ENCODE peak calls at places on chromosomes 16 and 17, in seven cellular contexts. R, K, U, H, B, G and P are unnamed samples.

GRCh38 chr16:49592507-49593422 is 219.2 kb downstream of the C16orf78 start:
- DNase-seq in K (peak; percentile 45), H (peak; percentile 60), U (peak; percentile 83), B (peak; percentile 58), G (peak; percentile 51), R (peak; percentile 78), P (peak; percentile 19)

GRCh38 chr17:31371511-31372097 is 19.9 kb upstream of the RAB11FIP4 start:
- DNase-seq in U (no peak), B (no peak), K (no peak), G (no peak), R (no peak), H (no peak), P (no peak)

GRCh38 chr17:68909066-68909465 is 46.1 kb downstream of the ABCA8 start:
- DNase-seq in H (no peak), R (peak; percentile 7), B (peak; percentile 77), K (peak; percentile 78), G (peak; percentile 63), U (no peak), P (no peak)

GRCh38 chr17:1030684-1031557 is 34.0 kb downstream of the TIMM22 start:
- DNase-seq in H (no peak), G (no peak), B (peak; percentile 72), U (no peak), R (no peak), K (no peak), P (no peak)

GRCh38 chr17:81086789-81087551 is 52.0 kb downstream of the BAIAP2 start:
- DNase-seq in K (peak; percentile 68), U (no peak), H (no peak), R (no peak), B (no peak), G (no peak), P (no peak)

GRCh38 chr16:50273888-50274770 is 7.8 kb downstream of the ADCY7 start:
- DNase-seq in R (peak; percentile 85), H (no peak), U (no peak), G (peak; percentile 82), K (no peak), B (no peak), P (no peak)

GRCh38 chr17:33225509-33225908 is 67.6 kb downstream of the ASIC2 start:
- DNase-seq in U (no peak), R (no peak), K (no peak), B (no peak), H (no peak), G (no peak), P (no peak)

GRCh38 chr16:69799601-69800000 is 37.5 kb downstream of the WWP2 start:
- DNase-seq in R (no peak), K (no peak), B (no peak), G (no peak), U (no peak), H (no peak), P (no peak)

GRCh38 chr17:45663772-45664171 is 120.3 kb upstream of the CRHR1 start:
- DNase-seq in U (no peak), B (no peak), H (no peak), R (no peak), K (no peak), G (no peak), P (no peak)

GRCh38 chr16:1237990-1238389 is 2.5 kb upstream of the TPSAB1 start:
- DNase-seq in H (no peak), U (no peak), B (no peak), R (no peak), G (no peak), K (no peak), P (no peak)

GRCh38 chr16:51402785-51403184 is 251.7 kb upstream of the SALL1 start:
- DNase-seq in H (no peak), U (no peak), K (no peak), B (no peak), G (no peak), R (no peak), P (no peak)

GRCh38 chr16:70444249-70445063 is 5.6 kb upstream of the ST3GAL2 start:
- DNase-seq in H (no peak), K (no peak), G (no peak), B (no peak), U (no peak), R (no peak), P (no peak)

GRCh38 chr16:74667215-74667765 is 613 bp upstream of the RFWD3 start:
- DNase-seq in U (peak; percentile 81), G (peak; percentile 64), H (peak; percentile 27), R (peak; percentile 25), K (peak; percentile 17), B (no peak), P (no peak)

GRCh38 chr17:32873114-32873513 is 3.8 kb downstream of the MYO1D start:
- DNase-seq in H (no peak), R (no peak), G (no peak), K (no peak), B (no peak), U (no peak), P (no peak)

GRCh38 chr17:29748400-29748799 is 125.7 kb upstream of the CORO6 start:
- DNase-seq in R (no peak), G (no peak), K (no peak), H (no peak), U (no peak), B (no peak), P (no peak)

GRCh38 chr17:72609501-72609900 is 483.0 kb downstream of the SLC39A11 start:
- DNase-seq in H (no peak), K (peak; percentile 85), G (no peak), R (no peak), B (no peak), U (no peak), P (no peak)

GRCh38 chr16:68488559-68488958 is 40.3 kb upstream of the SMPD3 start:
- DNase-seq in H (no peak), B (no peak), K (no peak), G (no peak), U (no peak), R (no peak), P (no peak)
- TF ChIP-seq CTCF in H (no peak), B (no peak), K (no peak), G (no peak), U (no peak), R (no peak), P (no peak)

GRCh38 chr16:88902744-88903143 is 36.3 kb upstream of the PABPN1L start:
- DNase-seq in K (no peak), R (no peak), G (no peak), H (no peak), U (no peak), B (no peak), P (no peak)

GRCh38 chr16:88899901-88900648 is 33.6 kb upstream of the PABPN1L start:
- DNase-seq in K (no peak), G (no peak), U (no peak), H (no peak), R (no peak), B (no peak), P (no peak)

GRCh38 chr16:88900653-88901052 is 34.2 kb upstream of the PABPN1L start:
- DNase-seq in K (no peak), B (no peak), H (no peak), G (no peak), R (no peak), U (no peak), P (no peak)

GRCh38 chr16:88903267-88903666 is 36.8 kb upstream of the PABPN1L start:
- DNase-seq in K (no peak), U (no peak), B (no peak), H (no peak), G (no peak), R (no peak), P (no peak)

DNA sequence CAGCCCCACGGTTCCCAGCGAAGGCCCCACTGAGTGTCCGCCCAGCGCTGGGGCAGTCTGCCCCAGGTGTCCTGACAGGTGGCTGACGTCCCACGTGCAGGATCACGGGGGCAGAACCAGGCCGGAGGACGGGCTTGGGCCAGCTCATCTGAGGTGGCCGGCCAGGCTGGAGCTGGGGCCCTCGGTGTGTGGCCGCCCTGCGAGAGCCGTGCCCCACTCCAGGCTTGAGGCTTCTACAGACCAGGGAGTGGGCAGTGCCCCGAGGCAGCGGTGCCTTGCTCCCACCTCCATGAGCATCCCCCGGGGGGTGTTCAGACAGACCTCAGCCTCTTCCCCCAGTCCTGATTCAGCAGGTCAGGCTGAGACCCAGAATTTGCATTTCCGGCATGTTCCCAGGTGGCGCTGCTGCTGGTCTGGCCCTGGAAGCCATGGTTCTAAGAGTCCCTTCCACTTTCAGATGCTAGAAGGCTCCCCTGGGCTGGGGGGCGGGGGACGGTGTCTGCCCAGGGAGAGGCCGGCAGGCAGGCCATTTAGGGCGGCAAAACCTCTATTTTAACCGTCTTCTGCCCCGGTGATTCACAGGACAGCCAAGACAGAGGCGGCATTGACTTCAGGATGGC is 35.4 kb upstream of the PABPN1L start:
- DNase-seq in U (peak; percentile 79), G (no peak), H (no peak), B (no peak), R (no peak), K (no peak), P (no peak)
- TF ChIP-seq CTCF in U (peak; percentile 25), G (no peak), H (no peak), B (no peak), R (no peak), K (no peak), P (no peak)

DNA sequence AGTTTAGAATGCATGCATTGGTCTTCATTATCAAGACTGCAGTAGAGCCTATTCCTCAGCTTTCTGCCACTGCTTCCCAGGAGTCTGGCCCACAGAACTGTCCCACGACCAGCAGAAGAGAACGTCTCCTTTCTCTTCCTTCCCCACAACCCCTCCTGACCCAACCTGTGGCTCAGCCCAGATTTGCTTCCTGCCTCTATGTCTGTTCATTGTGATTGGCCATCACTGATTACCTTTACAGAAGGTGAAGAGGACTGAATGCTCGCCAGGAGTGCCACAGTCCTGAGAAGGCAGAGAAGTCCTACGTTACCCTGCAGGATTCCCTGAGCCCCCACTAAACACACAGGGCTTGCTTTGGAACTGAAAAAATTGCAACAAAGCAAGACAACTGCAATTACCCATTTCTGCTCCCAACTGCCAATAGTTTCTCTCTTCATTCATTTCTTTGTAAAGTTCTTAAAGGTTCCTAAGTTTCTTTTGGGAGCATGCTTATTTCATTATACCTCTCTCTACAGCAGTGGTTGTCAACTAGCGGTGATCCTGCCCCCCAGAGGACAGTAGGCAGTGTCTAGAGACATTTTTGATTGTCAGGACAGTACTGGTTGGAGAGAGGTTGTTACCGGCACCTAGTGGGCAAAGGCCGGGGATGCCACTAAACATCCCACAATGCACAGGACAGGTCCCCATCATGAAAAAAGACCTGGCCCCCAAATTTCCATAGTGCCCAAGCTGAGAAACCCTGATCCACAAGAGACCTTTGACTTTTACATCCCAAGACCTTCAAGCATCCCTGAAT is 4.5 kb upstream of the NAT9 start:
- DNase-seq in H (no peak), K (peak; percentile 47), U (peak; percentile 85), G (peak; percentile 62), B (no peak), R (peak; percentile 51), P (no peak)
- TF ChIP-seq CTCF in H (peak; percentile 22), K (peak; percentile 59), U (peak; percentile 75), G (peak; percentile 57), B (peak; percentile 33), R (peak; percentile 16), P (peak; percentile 34)

GRCh38 chr17:48541574-48542113 is 3.3 kb downstream of the HOXB2 start:
- DNase-seq in H (peak; percentile 65), K (no peak), U (peak; percentile 79), B (no peak), G (peak; percentile 56), R (peak; percentile 78), P (no peak)
- TF ChIP-seq CTCF in H (no peak), K (no peak), U (no peak), B (peak; percentile 11), G (no peak), R (no peak), P (no peak)

GRCh38 chr17:42221886-42222745 is 27.8 kb upstream of the GHDC start:
- DNase-seq in R (peak; percentile 78), U (peak; percentile 85), K (no peak), B (no peak), G (peak; percentile 69), H (peak; percentile 41), P (no peak)
- TF ChIP-seq CTCF in R (peak; percentile 49), U (peak; percentile 85), K (peak; percentile 33), B (peak; percentile 59), G (peak; percentile 57), H (peak; percentile 41), P (peak; percentile 55)

GRCh38 chr17:18139949-18140348 is 31.4 kb downstream of the MYO15A start:
- DNase-seq in K (no peak), R (no peak), U (peak; percentile 80), G (no peak), H (no peak), B (no peak), P (no peak)
- TF ChIP-seq CTCF in K (no peak), R (peak; percentile 25), U (peak; percentile 62), G (no peak), H (no peak), B (no peak), P (no peak)